ENCODE peak calls at places on chromosomes 12 and 14, in nine cellular contexts. J is CD4-positive, alpha-beta T cell; W is hypothalamus; D is CD4-positive, alpha-beta memory T cell; N is left cardiac atrium; P is left kidney; B is GM04504; I is activated CD4-positive, alpha-beta T cell treated with anti-CD3 and anti-CD28 coated beads, Interleukin-2, amount 50 U/mL, for 24 hours; K is COR-L47. H is an unnamed sample.

GRCh38 chr12:52650520-52651081 is 1.4 kb downstream of the KRT2 start:
- DNase-seq in J (no peak), D (no peak), I (no peak), B (peak), W (no peak), K (no peak), N (no peak), P (peak), H (no peak)

GRCh38 chr12:78392918-78393317 is 471.7 kb upstream of the SYT1 start:
- DNase-seq in J (no peak), K (peak), W (no peak), I (no peak), P (peak), D (no peak), N (no peak), B (no peak), H (no peak)

GRCh38 chr12:97595423-97595822 is 132.8 kb downstream of the RMST start:
- DNase-seq in N (no peak), W (no peak), P (no peak), K (peak), J (no peak), D (no peak), B (no peak), I (no peak), H (no peak)

GRCh38 chr14:93375673-93376156 is 28.7 kb downstream of the COX8C start:
- DNase-seq in D (no peak), N (no peak), B (no peak), W (no peak), K (no peak), I (no peak), J (no peak), P (no peak), H (no peak)

GRCh38 chr12:68121143-68121542 is 38.4 kb downstream of the IFNG start:
- DNase-seq in D (no peak), W (no peak), B (no peak), N (no peak), K (no peak), J (no peak), I (no peak), P (no peak), H (no peak)

GRCh38 chr14:105287249-105288102 is 13.3 kb downstream of the BRF1 start:
- DNase-seq in D (no peak), B (no peak), I (no peak), W (no peak), N (no peak), K (no peak), P (no peak), J (no peak), H (no peak)

GRCh38 chr12:68617160-68617926 is 6.6 kb downstream of the RAP1B start:
- DNase-seq in B (peak), J (no peak), N (no peak), W (no peak), K (no peak), D (no peak), I (no peak), P (no peak), H (no peak)

GRCh38 chr12:7642876-7643309 is 22.8 kb downstream of the APOBEC1 start:
- DNase-seq in B (no peak), D (no peak), I (no peak), K (no peak), N (no peak), W (no peak), J (no peak), P (no peak), H (no peak)

GRCh38 chr12:122012184-122012583 is 9.5 kb upstream of the BCL7A start:
- DNase-seq in K (no peak), N (no peak), I (no peak), P (no peak), B (no peak), J (no peak), W (no peak), D (no peak), H (no peak)

GRCh38 chr12:91109148-91109564 is 2.1 kb downstream of the LUM start:
- DNase-seq in W (no peak), N (peak), D (no peak), P (peak), J (peak), I (peak), K (peak), B (peak), H (no peak)

GRCh38 chr14:55000381-55000780 is 26.5 kb downstream of the WDHD1 start:
- DNase-seq in I (no peak), P (no peak), W (no peak), D (peak), J (no peak), K (no peak), B (no peak), N (no peak), H (no peak)

GRCh38 chr14:38839743-38840375 is 263.2 kb downstream of the SEC23A start:
- DNase-seq in P (no peak), N (no peak), W (no peak), I (no peak), J (no peak), K (no peak), D (no peak), B (no peak), H (no peak)

GRCh38 chr12:89899651-89900050 is 191.0 kb upstream of the ATP2B1 start:
- DNase-seq in N (no peak), I (no peak), P (no peak), J (no peak), B (no peak), W (no peak), D (no peak), K (no peak), H (no peak)

GRCh38 chr12:14665354-14666348 is 30.7 kb downstream of the GUCY2C start:
- DNase-seq in D (no peak), J (no peak), K (peak), I (no peak), P (peak), N (no peak), W (no peak), B (no peak), H (no peak)

GRCh38 chr14:105430042-105430441 is 10.4 kb downstream of the MTA1 start:
- DNase-seq in I (no peak), B (no peak), J (no peak), P (no peak), K (no peak), N (no peak), W (no peak), D (no peak), H (no peak)

GRCh38 chr12:87870493-87870892 is 158.7 kb downstream of the C12orf50 start:
- DNase-seq in K (no peak), B (no peak), P (no peak), N (no peak), D (no peak), I (no peak), W (no peak), J (no peak), H (no peak)

GRCh38 chr14:34078117-34078743 is 127.4 kb upstream of the EGLN3 start:
- DNase-seq in I (no peak), J (no peak), K (no peak), B (no peak), P (no peak), D (no peak), N (no peak), W (no peak), H (no peak)

GRCh38 chr14:94136575-94137331 is 7.3 kb upstream of the IFI27L2 start:
- DNase-seq in J (peak), N (peak), K (peak), W (peak), D (peak), I (peak), B (peak), P (peak), H (peak)

GRCh38 chr14:74362361-74362915 is 14.2 kb downstream of the VRTN start:
- DNase-seq in N (peak), J (peak), I (peak), D (peak), B (peak), P (peak), K (peak), W (peak), H (peak)